ENCODE peak calls at places on chromosomes 13 and 19, in four cellular contexts. M is breast epithelium; F is CD8-positive, alpha-beta memory T cell; Q is PC-3. O is an unnamed sample.

GRCh38 chr19:16368385-16369305 is 44.0 kb downstream of the KLF2 start:
- DNase-seq in M (no peak), F (peak; percentile 87), Q (no peak), O (no peak)

GRCh38 chr13:20118268-20119140 is 42.3 kb downstream of the GJA3 start:
- DNase-seq in M (no peak), F (peak; percentile 55), Q (peak; percentile 26), O (peak; percentile 76)

GRCh38 chr19:16199275-16199932 is 1.7 kb downstream of the AP1M1 start:
- DNase-seq in M (no peak), F (no peak), Q (no peak), O (no peak)

GRCh38 chr13:93794197-93794885 is 567.7 kb downstream of the GPC6 start:
- DNase-seq in M (no peak), F (no peak), Q (no peak), O (no peak)

GRCh38 chr13:68927387-68928026 is 1180.1 kb upstream of the ATXN8OS start:
- DNase-seq in M (no peak), F (no peak), Q (peak; percentile 60), O (peak; percentile 6)

GRCh38 chr19:14560776-14561108 is 11.1 kb downstream of the NDUFB7 start:
- DNase-seq in M (no peak), F (no peak), Q (no peak), O (no peak)

GRCh38 chr19:4088975-4089374 is 22.3 kb upstream of the ZBTB7A start:
- DNase-seq in M (no peak), F (peak; percentile 81), Q (no peak), O (no peak)

GRCh38 chr13:66657165-66657895 is 572.8 kb downstream of the PCDH9 start:
- DNase-seq in M (peak; percentile 80), F (no peak), Q (peak; percentile 97), O (no peak)

GRCh38 chr19:3656073-3656746 is 29.6 kb upstream of the CACTIN start:
- DNase-seq in M (no peak), F (no peak), Q (peak; percentile 2), O (no peak)

GRCh38 chr19:7442423-7442822 is 46.4 kb downstream of the PEX11G start:
- DNase-seq in M (no peak), F (no peak), Q (no peak), O (no peak)

GRCh38 chr13:78806457-78806856 is 147.5 kb upstream of the OBI1 start:
- DNase-seq in M (no peak), F (no peak), Q (peak; percentile 18), O (no peak)

GRCh38 chr13:98565726-98566577 is 11.0 kb downstream of the STK24 start:
- DNase-seq in M (peak; percentile 38), F (no peak), Q (no peak), O (peak; percentile 77)

GRCh38 chr13:98563071-98563470 is 13.8 kb downstream of the STK24 start:
- DNase-seq in M (no peak), F (peak; percentile 62), Q (peak; percentile 46), O (no peak)

GRCh38 chr13:98567140-98567539 is 9.8 kb downstream of the STK24 start:
- DNase-seq in M (no peak), F (no peak), Q (no peak), O (no peak)

GRCh38 chr13:98564204-98564603 is 12.7 kb downstream of the STK24 start:
- DNase-seq in M (no peak), F (no peak), Q (no peak), O (no peak)
- H3K4me1 ChIP-seq in M (peaks cover 8% of the 10 kb centered on the region), F (peaks cover 74% of the 10 kb centered on the region), Q (peaks cover 10% of the 10 kb centered on the region), O (peaks cover 96% of the 10 kb centered on the region)

GRCh38 chr13:74074723-74075122 is 59.5 kb downstream of the KLF12 start:
- DNase-seq in M (no peak), F (no peak), Q (peak; percentile 34), O (no peak)
- H3K4me1 ChIP-seq in M (no peaks in the 10 kb centered on the region), F (peaks cover 35% of the 10 kb centered on the region), Q (peaks cover 6% of the 10 kb centered on the region), O (no peaks in the 10 kb centered on the region)

GRCh38 chr19:17733127-17733526 is 13.8 kb downstream of the MAP1S start:
- DNase-seq in M (no peak), F (no peak), Q (no peak), O (no peak)
- H3K4me1 ChIP-seq in M (no peaks in the 10 kb centered on the region), F (no peaks in the 10 kb centered on the region), Q (peaks cover 3% of the 10 kb centered on the region), O (no peaks in the 10 kb centered on the region)

GRCh38 chr19:41018736-41019290 is 27.7 kb downstream of the CYP2B6 start:
- DNase-seq in M (no peak), F (no peak), Q (no peak), O (no peak)
- H3K4me1 ChIP-seq in M (no peaks in the 10 kb centered on the region), F (no peaks in the 10 kb centered on the region), Q (no peaks in the 10 kb centered on the region), O (no peaks in the 10 kb centered on the region)

GRCh38 chr19:40110570-40110969 is 19.8 kb upstream of the ZNF780A start:
- DNase-seq in M (no peak), F (no peak), Q (no peak), O (no peak)
- H3K4me1 ChIP-seq in M (no peaks in the 10 kb centered on the region), F (no peaks in the 10 kb centered on the region), Q (no peaks in the 10 kb centered on the region), O (no peaks in the 10 kb centered on the region)

GRCh38 chr19:6056801-6057650 is 53.3 kb downstream of the RFX2 start:
- DNase-seq in M (peak; percentile 90), F (no peak), Q (peak; percentile 84), O (peak; percentile 70)
- H3K4me1 ChIP-seq in M (peaks cover 11% of the 10 kb centered on the region), F (peaks cover 8% of the 10 kb centered on the region), Q (peaks cover 29% of the 10 kb centered on the region), O (peaks cover 60% of the 10 kb centered on the region)

O was measured in transverse colon.